ENCODE peak calls at places on chromosomes 5 and 9, in eight cellular contexts. Y is spleen, K is body of pancreas, L is transverse colon, N is IMR-90, M is HCT116, W is heart left ventricle, D is gastrocnemius medialis. R is an unnamed sample. For H3K36me3 and H3K27me3, the result is how much of the 10 kb centered on the place peaks cover.

GRCh38 chr9:95280745-95281144 is 36.8 kb downstream of the FANCC start:
- DNase-seq in Y (no peak), K (no peak), L (no peak), N (no peak), M (no peak), W (no peak), D (no peak), R (no peak)

GRCh38 chr5:104706570-104706969 is 1144.0 kb upstream of the NUDT12 start:
- DNase-seq in Y (no peak), K (no peak), L (no peak), N (no peak), M (no peak), W (no peak), D (no peak), R (no peak)

GRCh38 chr5:16777432-16777831 is 158.7 kb downstream of the MYO10 start:
- DNase-seq in Y (no peak), K (no peak), L (no peak), N (no peak), M (no peak), W (no peak), D (no peak), R (no peak)

GRCh38 chr9:111959960-111960359 is 63.3 kb downstream of the UGCG start:
- DNase-seq in Y (no peak), K (no peak), L (no peak), N (peak), M (no peak), W (no peak), D (no peak), R (no peak)

GRCh38 chr5:1447772-1448361 is 2.6 kb upstream of the SLC6A3 start:
- DNase-seq in Y (no peak), K (no peak), L (no peak), N (no peak), M (no peak), W (no peak), D (no peak), R (no peak)

GRCh38 chr5:140145818-140146522 is 20.2 kb downstream of the IGIP start:
- DNase-seq in Y (peak), K (peak), L (peak), N (peak), M (no peak), W (peak), D (peak), R (peak)

GRCh38 chr5:118875131-118875530 is 113.2 kb downstream of the DTWD2 start:
- DNase-seq in Y (no peak), K (no peak), L (no peak), N (no peak), M (no peak), W (no peak), D (no peak), R (no peak)

GRCh38 chr5:79774171-79774854 is 84.7 kb downstream of the CMYA5 start:
- DNase-seq in Y (no peak), K (no peak), L (no peak), N (peak), M (peak), W (no peak), D (no peak), R (peak)

GRCh38 chr5:151406322-151406947 is 41.0 kb upstream of the SLC36A1 start:
- DNase-seq in Y (no peak), K (peak), L (no peak), N (peak), M (peak), W (no peak), D (no peak), R (no peak)

GRCh38 chr9:27924502-27924901 is 351.2 kb upstream of the C9orf72 start:
- DNase-seq in Y (no peak), K (no peak), L (no peak), N (no peak), M (no peak), W (no peak), D (no peak), R (no peak)

GRCh38 chr5:156984064-156984463 is 21.0 kb upstream of the TIMD4 start:
- DNase-seq in Y (no peak), K (no peak), L (no peak), N (no peak), M (no peak), W (no peak), D (no peak), R (no peak)

GRCh38 chr5:55873234-55873633 is 22.1 kb downstream of the IL31RA start:
- DNase-seq in Y (no peak), K (no peak), L (no peak), N (no peak), M (no peak), W (no peak), D (no peak), R (no peak)

GRCh38 chr9:37262410-37262809 is 142.0 kb downstream of the ZCCHC7 start:
- DNase-seq in Y (no peak), K (peak), L (no peak), N (peak), M (no peak), W (no peak), D (no peak), R (no peak)

GRCh38 chr5:6362846-6363245 is 15.5 kb downstream of the MED10 start:
- DNase-seq in Y (no peak), K (no peak), L (no peak), N (no peak), M (no peak), W (no peak), D (no peak), R (no peak)

GRCh38 chr9:36677611-36678010 is 104.9 kb downstream of the MELK start:
- DNase-seq in Y (no peak), K (no peak), L (no peak), N (no peak), M (no peak), W (no peak), D (no peak), R (no peak)

GRCh38 chr5:4977421-4977820 is 162.7 kb upstream of the ADAMTS16 start:
- DNase-seq in Y (no peak), K (no peak), L (no peak), N (no peak), M (no peak), W (no peak), D (no peak), R (no peak)

GRCh38 chr5:149118463-149118862 is 22.8 kb upstream of the ABLIM3 start:
- DNase-seq in Y (no peak), K (no peak), L (no peak), N (peak), M (no peak), W (no peak), D (no peak), R (no peak)

GRCh38 chr9:79817469-79818004 is 245.8 kb downstream of the TLE4 start:
- DNase-seq in Y (no peak), K (no peak), L (no peak), N (no peak), M (no peak), W (no peak), D (peak), R (no peak)

GRCh38 chr5:79546782-79547428 is 33.0 kb upstream of the HOMER1 start:
- DNase-seq in Y (no peak), K (no peak), L (no peak), N (peak), M (no peak), W (no peak), D (no peak), R (no peak)

GRCh38 chr5:71899865-71900342 is 180.8 kb downstream of the CARTPT start:
- DNase-seq in Y (no peak), K (no peak), L (no peak), N (peak), M (no peak), W (peak), D (no peak), R (no peak)

GRCh38 chr5:180040287-180041214 is 31.0 kb downstream of the RNF130 start:
- DNase-seq in Y (no peak), K (peak), L (no peak), N (no peak), M (no peak), W (no peak), D (no peak), R (no peak)

GRCh38 chr9:125434986-125435775 is 173.6 kb downstream of the GAPVD1 start:
- DNase-seq in Y (no peak), K (no peak), L (no peak), N (no peak), M (no peak), W (no peak), D (no peak), R (no peak)

GRCh38 chr9:95552814-95553546 is 36.2 kb upstream of the PTCH1 start:
- DNase-seq in Y (peak), K (peak), L (no peak), N (no peak), M (no peak), W (peak), D (peak), R (no peak)

GRCh38 chr5:99640646-99641045 is 711.8 kb upstream of the CHD1 start:
- DNase-seq in Y (no peak), K (no peak), L (no peak), N (no peak), M (no peak), W (no peak), D (no peak), R (no peak)

GRCh38 chr5:108339220-108339619 is 42.7 kb downstream of the FBXL17 start:
- DNase-seq in Y (no peak), K (no peak), L (no peak), N (no peak), M (no peak), W (no peak), D (no peak), R (no peak)

GRCh38 chr5:108345541-108346171 is 36.2 kb downstream of the FBXL17 start:
- DNase-seq in Y (no peak), K (no peak), L (no peak), N (peak), M (peak), W (no peak), D (no peak), R (no peak)

GRCh38 chr5:108341866-108342265 is 40.0 kb downstream of the FBXL17 start:
- DNase-seq in Y (no peak), K (no peak), L (no peak), N (peak), M (no peak), W (no peak), D (no peak), R (no peak)

GRCh38 chr5:108344103-108344822 is 37.6 kb downstream of the FBXL17 start:
- DNase-seq in Y (no peak), K (no peak), L (no peak), N (no peak), M (no peak), W (no peak), D (no peak), R (no peak)

GRCh38 chr5:108340131-108340530 is 41.8 kb downstream of the FBXL17 start:
- DNase-seq in Y (no peak), K (no peak), L (no peak), N (no peak), M (no peak), W (no peak), D (no peak), R (no peak)
- H3K36me3 ChIP-seq in Y (under half), K (under half), L (under half), N (under half), M (under half), W (under half), D (under half), R (under half)

DNA sequence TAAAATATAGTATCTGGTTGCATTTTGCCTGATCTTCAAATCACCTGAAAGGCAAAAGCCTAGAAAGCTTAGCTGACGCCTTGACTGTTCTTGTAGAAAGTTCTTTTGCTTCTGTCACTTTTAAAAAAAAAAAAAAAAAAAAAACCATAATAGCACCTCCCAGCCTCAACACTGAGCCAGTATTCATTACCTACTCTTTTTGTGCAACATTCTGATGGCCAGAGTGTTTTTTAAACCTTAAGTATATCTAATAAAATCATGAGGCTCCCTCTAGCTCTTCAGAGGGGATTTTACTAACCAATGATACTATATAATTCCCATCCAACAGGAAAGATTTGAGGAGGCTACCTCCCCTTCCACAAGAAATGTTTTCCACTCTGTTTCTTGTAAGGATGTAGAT is 3.9 kb downstream of the BNC2 start:
- DNase-seq in Y (no peak), K (no peak), L (no peak), N (peak), M (no peak), W (no peak), D (no peak), R (no peak)
- H3K27me3 ChIP-seq in Y (under half), K (under half), L (under half), N (under half), M (under half), W (under half), D (under half), R (under half)

GRCh38 chr9:136482046-136482792 is 621 bp downstream of the SEC16A start:
- DNase-seq in Y (no peak), K (peak), L (peak), N (peak), M (no peak), W (no peak), D (no peak), R (no peak)

GRCh38 chr9:136484153-136485048 is 1.6 kb upstream of the SEC16A start:
- DNase-seq in Y (peak), K (peak), L (peak), N (no peak), M (no peak), W (peak), D (peak), R (peak)

GRCh38 chr9:136482793-136483588 is at the start of gene SEC16A:
- DNase-seq in Y (peak), K (peak), L (peak), N (peak), M (peak), W (peak), D (peak), R (peak)

GRCh38 chr9:136485049-136485647 is 2.3 kb upstream of the SEC16A start:
- DNase-seq in Y (peak), K (peak), L (peak), N (peak), M (no peak), W (peak), D (peak), R (peak)

GRCh38 chr9:136483589-136484152 is 831 bp upstream of the SEC16A start:
- DNase-seq in Y (peak), K (peak), L (peak), N (peak), M (peak), W (peak), D (peak), R (peak)
- TF ChIP-seq POLR2A in Y (no peak), K (peak), L (peak), N (no peak), M (peak), W (no peak), D (peak), R (peak)

GRCh38 chr5:178210073-178210526 is 5.8 kb downstream of the HNRNPAB start:
- DNase-seq in Y (peak), K (no peak), L (no peak), N (no peak), M (no peak), W (no peak), D (peak), R (no peak)

GRCh38 chr5:178208540-178209227 is 4.4 kb downstream of the HNRNPAB start:
- DNase-seq in Y (peak), K (no peak), L (no peak), N (no peak), M (no peak), W (no peak), D (peak), R (no peak)

GRCh38 chr5:178207917-178208280 is 3.6 kb downstream of the HNRNPAB start:
- DNase-seq in Y (peak), K (no peak), L (peak), N (no peak), M (no peak), W (no peak), D (peak), R (no peak)

GRCh38 chr5:178211095-178212048 is 7.0 kb downstream of the HNRNPAB start:
- DNase-seq in Y (peak), K (no peak), L (no peak), N (no peak), M (no peak), W (no peak), D (no peak), R (no peak)

DNA sequence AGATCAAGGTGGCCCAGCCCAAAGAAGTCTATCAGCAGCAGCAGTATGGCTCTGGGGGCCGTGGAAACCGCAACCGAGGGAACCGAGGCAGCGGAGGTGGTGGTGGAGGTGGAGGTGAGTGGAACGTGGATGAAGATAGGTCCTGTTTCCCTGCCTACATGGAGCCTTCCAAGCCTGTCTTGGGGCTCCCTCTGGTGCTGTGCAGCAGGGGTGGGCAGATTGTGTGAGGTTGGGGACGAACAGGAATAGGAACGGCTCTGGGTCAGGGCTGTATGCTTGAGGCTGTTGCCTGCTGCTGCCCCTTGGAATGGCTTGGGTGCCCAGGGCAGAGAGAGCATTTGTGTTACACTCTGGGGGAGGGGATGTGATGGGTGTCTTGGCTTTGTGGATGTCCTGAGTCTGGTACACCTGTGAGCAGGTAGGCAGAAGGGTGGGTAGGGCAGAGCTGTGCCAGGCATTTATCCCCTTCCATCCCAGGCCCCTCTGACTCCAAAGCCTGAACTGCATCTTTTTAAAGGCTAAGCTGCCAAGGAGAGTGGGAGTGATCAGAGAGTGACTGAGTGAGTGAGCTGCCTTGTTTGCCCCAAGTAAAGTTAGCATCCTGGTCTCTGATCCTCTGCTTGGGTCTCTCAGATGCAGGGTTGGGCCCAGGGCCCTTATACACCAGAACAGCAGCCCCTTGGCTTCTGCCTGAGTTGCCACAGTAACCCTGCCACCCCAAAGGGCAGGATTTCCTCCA is 5.2 kb downstream of the HNRNPAB start:
- DNase-seq in Y (peak), K (no peak), L (no peak), N (no peak), M (no peak), W (no peak), D (peak), R (no peak)
- H3K36me3 ChIP-seq in Y (half or more), K (under half), L (under half), N (half or more), M (half or more), W (under half), D (under half), R (under half)

DNA sequence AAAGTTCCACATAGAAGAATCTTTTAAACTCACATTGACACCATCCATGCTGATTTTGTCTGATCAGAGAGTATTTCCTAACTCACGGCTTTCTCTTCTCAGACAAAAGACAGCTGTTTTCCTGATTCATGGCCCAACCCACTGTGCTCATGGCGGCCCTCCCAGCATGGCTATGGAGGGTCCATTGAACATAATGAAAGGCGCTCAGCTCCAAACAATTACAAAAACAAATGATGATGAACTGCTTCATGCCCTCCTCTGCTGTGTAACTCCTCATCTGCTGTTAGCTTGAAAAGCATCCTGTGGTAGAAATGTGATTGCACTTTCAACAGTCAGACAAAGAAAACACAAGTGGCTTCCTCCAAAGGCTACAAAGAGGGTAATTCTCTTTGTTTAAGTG is 673.8 kb downstream of the PRELID2 start:
- DNase-seq in Y (no peak), K (no peak), L (no peak), N (no peak), M (no peak), W (no peak), D (no peak), R (no peak)
- H3K27me3 ChIP-seq in Y (under half), K (under half), L (under half), N (under half), M (half or more), W (under half), D (under half), R (under half)

DNA sequence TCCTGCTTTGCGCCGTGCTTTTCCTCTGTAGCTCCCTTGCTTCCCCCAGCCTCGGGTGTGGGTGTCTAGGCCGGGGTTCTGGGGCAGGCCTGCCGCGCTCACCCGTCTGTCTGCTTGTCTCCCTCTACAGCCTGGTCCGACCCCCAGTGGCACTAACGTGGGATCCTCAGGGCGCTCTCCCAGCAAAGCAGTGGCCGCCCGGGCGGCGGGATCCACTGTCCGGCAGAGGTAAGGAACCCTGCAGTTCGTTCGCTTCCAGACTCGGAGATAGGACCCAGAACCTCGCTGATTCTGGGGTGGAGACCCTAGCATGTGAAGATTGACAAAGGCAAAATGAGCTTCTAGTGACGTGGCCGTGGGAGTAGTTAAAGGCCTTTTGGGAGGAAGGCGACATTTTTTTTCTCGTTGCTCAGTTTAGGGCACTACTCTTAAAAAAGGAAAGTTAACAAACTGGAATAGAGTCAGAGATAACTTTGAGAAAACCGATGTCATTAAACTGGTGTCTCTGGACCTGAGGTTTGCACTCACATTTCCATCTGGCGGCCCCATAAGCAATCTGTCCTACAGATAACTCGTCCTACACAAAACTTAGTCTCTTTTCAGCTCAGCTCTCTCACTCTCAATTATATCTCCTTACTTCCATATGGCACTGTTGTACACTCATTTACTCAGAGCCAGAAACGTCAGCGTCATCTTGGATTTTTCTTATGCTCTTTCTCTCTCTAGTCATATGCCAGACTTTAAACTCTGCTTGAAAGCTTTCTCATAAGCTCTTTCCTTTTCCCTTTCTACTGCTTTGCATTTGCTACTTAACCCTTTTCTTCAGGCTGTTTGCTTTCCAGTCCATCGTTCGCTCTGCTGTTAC is 566 bp downstream of the SEC61B start:
- DNase-seq in Y (no peak), K (no peak), L (no peak), N (peak), M (no peak), W (no peak), D (no peak), R (no peak)
- TF ChIP-seq POLR2A in Y (no peak), K (no peak), L (no peak), N (peak), M (no peak), W (no peak), D (no peak), R (no peak)

GRCh38 chr5:141635646-141636045 is 1.0 kb downstream of the HDAC3 start:
- DNase-seq in Y (no peak), K (no peak), L (no peak), N (no peak), M (no peak), W (no peak), D (no peak), R (no peak)

GRCh38 chr5:141637693-141638419 is 1.1 kb downstream of the RELL2 start:
- DNase-seq in Y (peak), K (peak), L (peak), N (peak), M (no peak), W (peak), D (peak), R (peak)

GRCh38 chr5:141637266-141637692 is 482 bp downstream of the RELL2 start:
- DNase-seq in Y (peak), K (no peak), L (peak), N (no peak), M (no peak), W (no peak), D (no peak), R (peak)

GRCh38 chr5:141636106-141636412 is 590 bp downstream of the HDAC3 start:
- DNase-seq in Y (no peak), K (no peak), L (no peak), N (no peak), M (no peak), W (no peak), D (no peak), R (no peak)

GRCh38 chr5:141636413-141637265 is at the start of the genes HDAC3 and RELL2:
- DNase-seq in Y (peak), K (peak), L (peak), N (peak), M (peak), W (peak), D (peak), R (peak)
- H3K36me3 ChIP-seq in Y (under half), K (under half), L (under half), N (under half), M (under half), W (under half), D (under half), R (under half)